ENCODE peak calls at places on chromosome 4, in ten cellular contexts. E is right lobe of liver, R is sigmoid colon, P is uterus, L is GM12878, T is HCT116, G is heart left ventricle, M is ovary, Y is stomach, W is HepG2. N is an unnamed sample. For H3K4me1, the result is how much of the 10 kb centered on the place peaks cover.

GRCh38 chr4:81807927-81808672 is 336.4 kb upstream of the RASGEF1B start:
- DNase-seq in E (no peak), R (no peak), P (no peak), L (no peak), T (no peak), G (no peak), M (no peak), Y (peak), W (no peak), N (no peak)

GRCh38 chr4:114401483-114401882 is 197.1 kb upstream of the UGT8 start:
- DNase-seq in E (no peak), R (no peak), P (no peak), L (no peak), T (no peak), G (no peak), M (no peak), Y (no peak), W (no peak), N (no peak)

GRCh38 chr4:78510681-78511080 is 40.9 kb upstream of the ANXA3 start:
- DNase-seq in E (no peak), R (no peak), P (no peak), L (no peak), T (no peak), G (no peak), M (no peak), Y (no peak), W (no peak), N (no peak)

GRCh38 chr4:173257732-173258717 is 76.1 kb downstream of the HMGB2 start:
- DNase-seq in E (no peak), R (peak), P (peak), L (no peak), T (peak), G (peak), M (peak), Y (peak), W (peak), N (peak)

GRCh38 chr4:183413562-183414200 is 30.8 kb upstream of the CDKN2AIP start:
- DNase-seq in E (no peak), R (peak), P (no peak), L (no peak), T (no peak), G (no peak), M (peak), Y (no peak), W (no peak), N (no peak)

GRCh38 chr4:149265645-149266044 is 550.0 kb downstream of the IQCM start:
- DNase-seq in E (no peak), R (no peak), P (no peak), L (no peak), T (no peak), G (no peak), M (no peak), Y (no peak), W (no peak), N (no peak)

GRCh38 chr4:5055411-5055810 is 4.1 kb downstream of the STK32B start:
- DNase-seq in E (no peak), R (no peak), P (no peak), L (no peak), T (no peak), G (no peak), M (no peak), Y (no peak), W (no peak), N (no peak)

GRCh38 chr4:140721088-140721421 is 35.1 kb downstream of the TBC1D9 start:
- DNase-seq in E (no peak), R (no peak), P (no peak), L (no peak), T (no peak), G (no peak), M (no peak), Y (no peak), W (no peak), N (no peak)

GRCh38 chr4:83010111-83010521 is 507 bp downstream of the LIN54 start:
- DNase-seq in E (no peak), R (no peak), P (no peak), L (no peak), T (no peak), G (no peak), M (no peak), Y (no peak), W (no peak), N (no peak)

GRCh38 chr4:76830612-76831474 is 67.1 kb downstream of the SOWAHB start:
- DNase-seq in E (peak), R (no peak), P (peak), L (no peak), T (peak), G (peak), M (no peak), Y (peak), W (peak), N (peak)

GRCh38 chr4:3452376-3452775 is 10.6 kb downstream of the HGFAC start:
- DNase-seq in E (no peak), R (no peak), P (no peak), L (no peak), T (peak), G (no peak), M (no peak), Y (no peak), W (peak), N (peak)

GRCh38 chr4:82428969-82429727 is 1.1 kb downstream of the HNRNPDL start:
- DNase-seq in E (peak), R (peak), P (peak), L (peak), T (peak), G (peak), M (peak), Y (peak), W (peak), N (peak)

GRCh38 chr4:87118826-87119225 is 101.6 kb downstream of the KLHL8 start:
- DNase-seq in E (no peak), R (no peak), P (no peak), L (no peak), T (no peak), G (no peak), M (no peak), Y (no peak), W (no peak), N (no peak)

GRCh38 chr4:98260047-98260578 is 1.1 kb upstream of the RAP1GDS1 start:
- DNase-seq in E (peak), R (peak), P (peak), L (no peak), T (peak), G (peak), M (peak), Y (peak), W (peak), N (peak)

GRCh38 chr4:18593297-18594002 is 571.9 kb upstream of the LCORL start:
- DNase-seq in E (no peak), R (peak), P (peak), L (peak), T (peak), G (no peak), M (no peak), Y (peak), W (peak), N (peak)

GRCh38 chr4:73704314-73705055 is 35.9 kb upstream of the CXCL8 start:
- DNase-seq in E (no peak), R (peak), P (peak), L (no peak), T (peak), G (peak), M (peak), Y (peak), W (peak), N (peak)

GRCh38 chr4:12304912-12305311 is 876.2 kb upstream of the HS3ST1 start:
- DNase-seq in E (no peak), R (no peak), P (no peak), L (no peak), T (no peak), G (no peak), M (no peak), Y (no peak), W (no peak), N (no peak)

GRCh38 chr4:134132086-134132783 is 69.4 kb downstream of the PABPC4L start:
- DNase-seq in E (no peak), R (no peak), P (no peak), L (no peak), T (no peak), G (no peak), M (no peak), Y (no peak), W (no peak), N (no peak)

GRCh38 chr4:91758487-91758886 is 545.3 kb upstream of the GRID2 start:
- DNase-seq in E (no peak), R (no peak), P (no peak), L (no peak), T (peak), G (no peak), M (no peak), Y (no peak), W (no peak), N (no peak)

GRCh38 chr4:151809716-151810115 is 48.9 kb upstream of the GATB start:
- DNase-seq in E (no peak), R (no peak), P (no peak), L (no peak), T (no peak), G (no peak), M (no peak), Y (no peak), W (no peak), N (no peak)

GRCh38 chr4:54998991-54999390 is 126.4 kb downstream of the KDR start:
- DNase-seq in E (no peak), R (no peak), P (no peak), L (no peak), T (no peak), G (no peak), M (no peak), Y (no peak), W (no peak), N (no peak)

GRCh38 chr4:170040031-170040680 is 14.0 kb upstream of the MFAP3L start:
- DNase-seq in E (no peak), R (no peak), P (no peak), L (no peak), T (no peak), G (no peak), M (no peak), Y (no peak), W (no peak), N (no peak)

GRCh38 chr4:168440442-168441264 is 39.6 kb downstream of the DDX60L start:
- DNase-seq in E (no peak), R (no peak), P (no peak), L (peak), T (peak), G (no peak), M (no peak), Y (no peak), W (no peak), N (no peak)

GRCh38 chr4:76489799-76490176 is 54.8 kb downstream of the SHROOM3 start:
- DNase-seq in E (no peak), R (no peak), P (no peak), L (no peak), T (no peak), G (no peak), M (no peak), Y (no peak), W (no peak), N (no peak)

DNA sequence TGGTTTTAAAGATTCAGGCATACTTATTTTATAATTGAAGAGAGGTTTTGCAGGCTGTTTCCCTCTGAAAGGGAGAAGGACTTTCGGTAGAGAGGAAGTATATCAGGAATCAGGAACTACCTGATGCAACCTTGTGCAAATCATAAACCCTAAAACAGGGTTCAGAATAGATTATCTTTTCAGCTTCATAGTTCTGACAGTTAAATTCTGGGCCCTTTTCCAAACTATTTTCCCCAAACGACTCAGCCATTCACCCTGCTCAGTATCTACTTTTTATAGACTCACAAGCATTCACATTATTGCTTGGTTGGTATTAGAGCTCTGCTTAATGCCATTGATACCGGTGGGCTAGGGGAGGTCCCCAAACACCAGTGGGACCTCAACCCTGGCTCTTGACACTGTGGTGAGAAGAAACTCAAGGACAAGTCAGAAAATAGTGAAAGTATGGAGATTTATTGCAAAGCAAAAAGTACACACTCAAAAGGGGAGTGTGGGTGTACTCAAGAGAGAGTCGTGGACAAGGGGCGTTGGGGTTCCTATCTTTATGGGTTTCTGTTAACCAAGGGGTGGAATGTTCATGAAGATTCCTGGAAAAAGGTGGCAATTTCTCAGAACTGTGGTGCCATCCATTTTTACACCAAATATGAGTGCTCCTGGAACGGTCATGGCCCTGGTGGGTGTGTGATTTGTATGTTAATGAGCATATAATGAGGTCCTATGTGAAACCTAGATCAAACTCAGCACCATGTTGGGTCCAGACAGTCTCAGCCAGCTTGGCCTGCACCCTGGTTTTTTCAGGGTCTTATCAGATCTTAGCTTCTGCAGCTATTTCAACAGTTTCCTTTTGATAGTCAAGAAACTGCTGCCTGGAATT is 238.3 kb downstream of the DCLK2 start:
- DNase-seq in E (no peak), R (no peak), P (no peak), L (no peak), T (no peak), G (no peak), M (no peak), Y (no peak), W (no peak), N (no peak)
- H3K4me1 ChIP-seq in E (under half), R (under half), P (under half), L (under half), T (under half), G (under half), M (under half), Y (under half), W (under half), N (under half)

DNA sequence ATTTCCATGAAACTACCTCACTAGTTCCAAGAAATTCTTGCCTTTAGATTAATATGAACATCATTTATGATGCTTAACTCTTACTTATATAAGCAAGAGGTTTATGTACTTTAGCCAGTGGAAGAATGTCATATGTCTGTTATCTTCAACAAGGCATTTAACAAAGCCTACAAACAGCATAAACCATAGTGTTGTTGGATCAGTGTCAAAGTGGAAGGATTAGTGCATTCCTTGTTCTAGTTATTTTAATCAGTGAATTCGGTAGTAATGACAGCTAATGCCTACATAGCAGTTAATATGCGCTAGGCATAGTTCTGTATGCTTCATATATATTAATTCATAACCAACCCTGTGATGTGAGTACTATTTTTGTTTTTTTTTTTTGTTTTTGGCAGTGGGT is 3.1 kb downstream of the PI4K2B start:
- DNase-seq in E (no peak), R (no peak), P (no peak), L (no peak), T (no peak), G (no peak), M (no peak), Y (no peak), W (no peak), N (no peak)
- TF ChIP-seq POLR2A in E (no peak), R (no peak), P (no peak), L (no peak), T (no peak), G (no peak), M (no peak), Y (no peak), W (no peak), N (no peak)

DNA sequence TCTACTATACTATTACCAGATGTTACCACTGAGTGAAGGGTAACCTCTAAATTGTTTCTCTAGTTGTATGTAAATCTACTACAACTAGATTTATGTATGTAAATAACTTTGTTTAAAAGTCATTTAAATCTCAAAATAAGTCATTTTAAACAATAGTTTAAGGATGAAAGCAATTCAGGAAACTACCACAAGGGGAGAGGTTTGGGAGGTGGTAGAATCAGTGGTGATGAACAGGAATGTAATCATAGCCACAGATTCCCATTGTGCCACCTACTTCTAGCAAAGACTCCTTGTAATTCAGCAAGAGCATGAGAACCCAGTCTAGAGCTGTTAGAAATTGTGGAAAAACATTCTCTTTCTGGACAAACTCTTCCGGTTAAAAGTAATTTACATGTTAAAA is 234.6 kb downstream of the SLC7A11 start:
- DNase-seq in E (no peak), R (no peak), P (no peak), L (no peak), T (peak), G (no peak), M (no peak), Y (no peak), W (peak), N (no peak)
- TF ChIP-seq CTCF in E (peak), R (no peak), P (no peak), L (no peak), T (peak), G (no peak), M (no peak), Y (no peak), W (no peak), N (no peak)

GRCh38 chr4:25857403-25857802 is 5.4 kb downstream of the SEL1L3 start:
- DNase-seq in E (no peak), R (no peak), P (no peak), L (no peak), T (no peak), G (no peak), M (no peak), Y (no peak), W (no peak), N (no peak)

GRCh38 chr4:25857851-25858400 is 4.9 kb downstream of the SEL1L3 start:
- DNase-seq in E (no peak), R (no peak), P (no peak), L (no peak), T (no peak), G (no peak), M (no peak), Y (no peak), W (no peak), N (no peak)

GRCh38 chr4:25860586-25861421 is 2.0 kb downstream of the SEL1L3 start:
- DNase-seq in E (no peak), R (no peak), P (no peak), L (no peak), T (no peak), G (no peak), M (no peak), Y (peak), W (no peak), N (no peak)

GRCh38 chr4:25859429-25860148 is 3.2 kb downstream of the SEL1L3 start:
- DNase-seq in E (no peak), R (no peak), P (no peak), L (no peak), T (no peak), G (no peak), M (no peak), Y (no peak), W (no peak), N (no peak)

DNA sequence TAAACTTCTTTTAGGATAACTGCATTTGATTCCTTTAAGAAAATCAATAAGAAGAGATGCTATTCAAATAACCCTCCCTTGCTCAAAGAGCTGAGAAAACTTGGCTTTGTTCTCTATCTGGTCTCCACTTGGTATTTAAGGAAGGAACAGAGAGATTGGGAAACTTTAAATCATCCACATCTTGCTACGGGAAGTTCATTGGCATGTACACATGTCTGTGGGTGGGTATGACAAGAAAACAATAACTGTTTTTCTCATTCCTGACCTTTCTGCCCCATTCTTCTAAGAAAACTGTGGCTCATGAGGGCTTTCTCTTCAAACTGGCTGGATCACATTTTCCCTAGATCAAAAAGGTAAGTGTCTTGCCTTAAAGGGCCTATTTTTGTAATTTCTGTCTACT is 6.0 kb downstream of the SEL1L3 start:
- DNase-seq in E (no peak), R (no peak), P (no peak), L (no peak), T (no peak), G (no peak), M (no peak), Y (no peak), W (no peak), N (no peak)
- H3K4me1 ChIP-seq in E (under half), R (under half), P (under half), L (under half), T (under half), G (under half), M (under half), Y (half or more), W (under half), N (half or more)

GRCh38 chr4:145735330-145735638 is 55.3 kb downstream of the C4orf51 start:
- DNase-seq in E (no peak), R (no peak), P (peak), L (no peak), T (no peak), G (no peak), M (no peak), Y (no peak), W (peak), N (no peak)

GRCh38 chr4:145734051-145734450 is 54.1 kb downstream of the C4orf51 start:
- DNase-seq in E (no peak), R (no peak), P (peak), L (no peak), T (no peak), G (no peak), M (no peak), Y (no peak), W (no peak), N (no peak)

GRCh38 chr4:145735777-145736176 is 55.8 kb downstream of the C4orf51 start:
- DNase-seq in E (no peak), R (no peak), P (no peak), L (no peak), T (no peak), G (no peak), M (no peak), Y (no peak), W (no peak), N (no peak)

GRCh38 chr4:145732895-145733880 is 53.2 kb downstream of the C4orf51 start:
- DNase-seq in E (peak), R (peak), P (peak), L (peak), T (peak), G (peak), M (peak), Y (peak), W (peak), N (peak)

GRCh38 chr4:145734576-145735329 is 54.8 kb downstream of the C4orf51 start:
- DNase-seq in E (no peak), R (peak), P (peak), L (peak), T (no peak), G (peak), M (peak), Y (peak), W (peak), N (peak)
- TF ChIP-seq POLR2A in E (no peak), R (no peak), P (peak), L (no peak), T (no peak), G (no peak), M (no peak), Y (no peak), W (no peak), N (peak)

DNA sequence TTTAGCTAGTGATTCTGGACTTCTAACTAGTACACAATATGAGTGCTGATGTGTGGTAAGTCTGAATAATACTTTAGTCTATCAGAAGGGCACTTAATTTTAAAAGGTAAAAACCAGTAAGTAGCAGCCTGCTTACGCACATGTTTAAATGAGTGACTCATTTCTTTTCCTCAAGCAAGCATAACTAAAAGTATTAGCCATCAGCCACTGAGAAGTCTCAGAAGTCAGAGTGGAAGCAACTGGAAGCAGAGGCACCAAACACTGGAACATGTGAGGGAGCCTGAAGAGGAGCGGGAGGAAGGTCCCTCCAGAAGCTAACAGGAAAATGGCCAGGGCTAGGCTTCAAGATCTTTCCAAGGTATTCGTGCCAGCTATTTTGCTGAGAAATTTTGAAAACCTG is 257.7 kb downstream of the RAPGEF2 start:
- DNase-seq in E (no peak), R (no peak), P (no peak), L (no peak), T (no peak), G (no peak), M (no peak), Y (no peak), W (no peak), N (no peak)
- TF ChIP-seq CTCF in E (no peak), R (no peak), P (no peak), L (no peak), T (no peak), G (no peak), M (no peak), Y (no peak), W (no peak), N (no peak)

N was measured in body of pancreas.